ENCODE peak calls at places on chromosome 10, in eight cellular contexts. G is ovary, W is upper lobe of left lung, Q is transverse colon, D is body of pancreas, X is uterus, P is stomach, U is esophagus squamous epithelium. I is an unnamed sample.
A peak's percentile ranks its signal among the peaks of the same experiment; 100 is the strongest.

GRCh38 chr10:121988361-121989324 is at the start of gene TACC2:
- DNase-seq in G (no peak), W (no peak), Q (no peak), D (no peak), X (no peak), P (no peak), U (no peak), I (no peak)

GRCh38 chr10:48507494-48507893 is 97.4 kb downstream of the ARHGAP22 start:
- DNase-seq in G (no peak), W (no peak), Q (no peak), D (no peak), X (no peak), P (no peak), U (no peak), I (no peak)

GRCh38 chr10:4678023-4678950 is 147.7 kb upstream of the AKR1E2 start:
- DNase-seq in G (no peak), W (no peak), Q (peak; percentile 18), D (peak; percentile 45), X (no peak), P (no peak), U (no peak), I (no peak)

GRCh38 chr10:114709966-114710365 is 51.9 kb upstream of the ABLIM1 start:
- DNase-seq in G (no peak), W (no peak), Q (no peak), D (no peak), X (no peak), P (no peak), U (no peak), I (no peak)

GRCh38 chr10:52261362-52261761 is 52.7 kb upstream of the DKK1 start:
- DNase-seq in G (no peak), W (no peak), Q (no peak), D (no peak), X (no peak), P (no peak), U (no peak), I (no peak)

GRCh38 chr10:75724047-75724446 is 292.6 kb downstream of the LRMDA start:
- DNase-seq in G (no peak), W (no peak), Q (no peak), D (no peak), X (no peak), P (no peak), U (no peak), I (no peak)

GRCh38 chr10:103395754-103396066 is 565 bp downstream of the ATP5MK start:
- DNase-seq in G (no peak), W (peak; percentile 8), Q (peak; percentile 25), D (no peak), X (no peak), P (no peak), U (no peak), I (no peak)

GRCh38 chr10:21293518-21294356 is 231.7 kb downstream of the SKIDA1 start:
- DNase-seq in G (no peak), W (no peak), Q (no peak), D (no peak), X (no peak), P (no peak), U (no peak), I (no peak)

GRCh38 chr10:79260803-79261740 is 86.2 kb upstream of the PPIF start:
- DNase-seq in G (peak; percentile 63), W (peak; percentile 67), Q (no peak), D (peak; percentile 56), X (peak; percentile 49), P (peak; percentile 43), U (no peak), I (no peak)

GRCh38 chr10:114541081-114541833 is 116.8 kb downstream of the ABLIM1 start:
- DNase-seq in G (peak; percentile 77), W (no peak), Q (peak; percentile 61), D (peak; percentile 39), X (peak; percentile 81), P (peak; percentile 63), U (no peak), I (no peak)

GRCh38 chr10:99598781-99599481 is 21.3 kb downstream of the SLC25A28 start:
- DNase-seq in G (no peak), W (no peak), Q (no peak), D (no peak), X (no peak), P (no peak), U (no peak), I (no peak)

GRCh38 chr10:131833446-131834080 is 67.2 kb upstream of the PPP2R2D start:
- DNase-seq in G (no peak), W (peak; percentile 42), Q (no peak), D (peak; percentile 3), X (no peak), P (no peak), U (no peak), I (peak; percentile 35)

GRCh38 chr10:14052926-14053325 is 277.8 kb downstream of the FRMD4A start:
- DNase-seq in G (no peak), W (no peak), Q (no peak), D (no peak), X (no peak), P (no peak), U (no peak), I (no peak)

GRCh38 chr10:65123120-65123519 is 1601.9 kb downstream of the REEP3 start:
- DNase-seq in G (no peak), W (no peak), Q (no peak), D (no peak), X (no peak), P (no peak), U (no peak), I (no peak)

GRCh38 chr10:131899116-131899690 is 1.6 kb upstream of the PPP2R2D start:
- DNase-seq in G (no peak), W (no peak), Q (no peak), D (no peak), X (no peak), P (no peak), U (no peak), I (no peak)

GRCh38 chr10:132137111-132138072 is 49.4 kb upstream of the DPYSL4 start:
- DNase-seq in G (no peak), W (no peak), Q (no peak), D (no peak), X (no peak), P (no peak), U (no peak), I (no peak)

GRCh38 chr10:106565546-106565945 is 599.0 kb downstream of the SORCS1 start:
- DNase-seq in G (no peak), W (no peak), Q (no peak), D (no peak), X (no peak), P (no peak), U (no peak), I (no peak)

GRCh38 chr10:24208661-24209420 is at the start of gene KIAA1217:
- DNase-seq in G (peak; percentile 60), W (peak; percentile 78), Q (peak; percentile 51), D (peak; percentile 65), X (peak; percentile 21), P (peak; percentile 39), U (no peak), I (peak; percentile 58)

GRCh38 chr10:132560248-132560731 is 22.7 kb downstream of the INPP5A start:
- DNase-seq in G (no peak), W (no peak), Q (no peak), D (no peak), X (no peak), P (no peak), U (no peak), I (no peak)

DNA sequence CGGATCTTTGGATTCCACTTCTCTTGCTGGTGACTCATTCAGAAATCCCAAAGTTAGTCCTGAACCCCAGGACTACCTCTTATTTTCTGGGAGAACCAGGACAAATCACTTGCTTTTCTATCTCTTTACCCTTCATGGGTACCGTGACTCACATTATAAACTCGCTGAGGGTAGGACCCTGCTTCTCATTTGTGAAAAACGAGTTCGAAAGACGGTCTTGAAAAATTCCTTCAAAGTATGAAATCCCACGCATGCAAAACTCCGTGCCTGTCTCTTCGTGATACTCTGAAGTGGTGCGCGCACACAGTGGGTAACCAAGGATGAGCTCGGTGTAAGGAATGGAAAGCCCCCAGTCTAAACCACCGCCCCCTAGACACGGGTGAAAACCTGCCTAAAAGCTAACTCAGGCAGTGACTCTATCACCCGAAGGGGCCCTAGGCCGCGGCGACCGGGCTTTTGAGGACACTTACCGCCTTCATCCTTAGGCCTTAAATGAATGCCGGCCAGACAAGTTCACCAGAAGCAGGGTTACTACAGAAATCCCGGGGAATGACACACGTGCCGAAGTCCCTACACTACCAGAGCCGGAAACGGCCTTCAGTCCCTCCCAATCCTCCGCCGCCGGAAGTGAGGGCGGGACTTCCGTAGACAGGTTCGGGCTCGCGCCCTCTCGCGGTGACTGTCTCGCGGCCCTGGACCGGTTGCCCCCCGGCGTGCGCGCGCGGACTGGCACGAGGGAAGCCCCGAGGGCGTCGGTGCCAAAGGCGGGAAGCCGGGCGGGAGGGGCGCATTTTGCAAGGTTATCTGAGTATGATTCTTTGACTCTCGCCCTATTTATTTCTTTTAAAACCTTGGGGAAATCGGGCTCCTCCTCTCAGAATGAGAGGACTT is at the start of gene NOC3L:
- DNase-seq in G (peak; percentile 95), W (peak; percentile 98), Q (peak; percentile 98), D (peak; percentile 95), X (peak; percentile 95), P (peak; percentile 97), U (peak; percentile 65), I (peak; percentile 96)
- TF ChIP-seq POLR2A in G (no peak), W (no peak), Q (peak; percentile 19), D (peak; percentile 51), X (peak; percentile 39), P (no peak), U (no peak), I (peak; percentile 65)

GRCh38 chr10:125089486-125089885 is 70.9 kb downstream of the CTBP2 start:
- DNase-seq in G (peak; percentile 31), W (no peak), Q (no peak), D (no peak), X (no peak), P (peak; percentile 18), U (no peak), I (peak; percentile 5)
- H3K4me1 ChIP-seq in G (peaks cover 38% of the 10 kb centered on the region), W (peaks cover 58% of the 10 kb centered on the region), Q (no peaks in the 10 kb centered on the region), D (peaks cover 30% of the 10 kb centered on the region), X (peaks cover 25% of the 10 kb centered on the region), P (peaks cover 77% of the 10 kb centered on the region), U (peaks cover 40% of the 10 kb centered on the region), I (no peaks in the 10 kb centered on the region)

GRCh38 chr10:88256013-88256680 is 327.0 kb downstream of the RNLS start:
- DNase-seq in G (no peak), W (no peak), Q (no peak), D (peak; percentile 15), X (peak; percentile 72), P (no peak), U (no peak), I (no peak)
- H3K4me3 ChIP-seq in G (no peak overlapping the region), W (no peak overlapping the region), Q (no peak overlapping the region), D (no peak overlapping the region), X (no peak overlapping the region), P (no peak overlapping the region), U (no peak overlapping the region), I (no peak overlapping the region)

GRCh38 chr10:70940834-70941568 is 52.6 kb upstream of the PCBD1 start:
- DNase-seq in G (no peak), W (no peak), Q (no peak), D (peak; percentile 87), X (no peak), P (peak; percentile 72), U (no peak), I (peak; percentile 67)

GRCh38 chr10:70943806-70944466 is 55.6 kb upstream of the PCBD1 start:
- DNase-seq in G (no peak), W (no peak), Q (no peak), D (no peak), X (no peak), P (no peak), U (no peak), I (no peak)

GRCh38 chr10:70943249-70943648 is 54.9 kb upstream of the PCBD1 start:
- DNase-seq in G (no peak), W (no peak), Q (no peak), D (no peak), X (no peak), P (no peak), U (no peak), I (no peak)

GRCh38 chr10:70942125-70942524 is 53.8 kb upstream of the PCBD1 start:
- DNase-seq in G (no peak), W (no peak), Q (no peak), D (no peak), X (no peak), P (no peak), U (no peak), I (no peak)

GRCh38 chr10:70942725-70943124 is 54.4 kb upstream of the PCBD1 start:
- DNase-seq in G (no peak), W (no peak), Q (no peak), D (no peak), X (no peak), P (no peak), U (no peak), I (no peak)
- TF ChIP-seq POLR2A in G (no peak), W (no peak), Q (no peak), D (no peak), X (no peak), P (no peak), U (no peak), I (no peak)

I was measured in right lobe of liver.